ENCODE peak calls at places on chromosomes 12 and 14, in five cellular contexts. H is effector memory CD4-positive, alpha-beta T cell; C is esophagus squamous epithelium; Q is keratinocyte; X is neuronal stem cell. I is an unnamed sample.
A peak's percentile ranks its signal among the peaks of the same experiment; 100 is the strongest.

GRCh38 chr12:109880049-109880931 is at the start of gene GLTP:
- DNase-seq in H (peak; percentile 80), C (no peak), Q (no peak), X (peak; percentile 83), I (peak; percentile 81)

GRCh38 chr12:69331482-69331845 is 16.7 kb upstream of the LYZ start:
- DNase-seq in H (no peak), C (no peak), Q (no peak), X (no peak), I (no peak)

GRCh38 chr14:105851716-105852377 is 325.5 kb downstream of the TMEM121 start:
- DNase-seq in H (no peak), C (no peak), Q (no peak), X (no peak), I (no peak)

GRCh38 chr14:52313903-52314481 is at the start of gene PTGER2:
- DNase-seq in H (peak; percentile 72), C (peak; percentile 14), Q (peak; percentile 40), X (peak; percentile 59), I (peak; percentile 87)

GRCh38 chr12:52903855-52904508 is 894 bp downstream of the KRT8 start:
- DNase-seq in H (no peak), C (no peak), Q (no peak), X (peak; percentile 56), I (peak; percentile 23)

GRCh38 chr12:90152897-90153624 is 444.4 kb upstream of the ATP2B1 start:
- DNase-seq in H (no peak), C (no peak), Q (no peak), X (no peak), I (no peak)

GRCh38 chr12:42960087-42960527 is 370.6 kb upstream of the PRICKLE1 start:
- DNase-seq in H (no peak), C (no peak), Q (peak; percentile 90), X (no peak), I (no peak)

GRCh38 chr12:6891637-6892036 is 13.0 kb upstream of the LRRC23 start:
- DNase-seq in H (no peak), C (no peak), Q (no peak), X (no peak), I (no peak)

GRCh38 chr14:92952497-92953298 is 29.7 kb downstream of the CHGA start:
- DNase-seq in H (no peak), C (no peak), Q (no peak), X (no peak), I (peak; percentile 76)

GRCh38 chr12:49515266-49515665 is 23.6 kb upstream of the KCNH3 start:
- DNase-seq in H (no peak), C (no peak), Q (no peak), X (no peak), I (no peak)

GRCh38 chr12:62190921-62191746 is 69.1 kb upstream of the USP15 start:
- DNase-seq in H (no peak), C (no peak), Q (no peak), X (peak; percentile 31), I (no peak)
- H3K4me3 ChIP-seq in H (peak overlapping the region; percentile 47), C (no peak overlapping the region), Q (peak overlapping the region; percentile 54), X (peak overlapping the region; percentile 32), I (peak overlapping the region; percentile 28)

GRCh38 chr12:2348477-2348852 is 295.7 kb downstream of the CACNA1C start:
- DNase-seq in H (no peak), C (no peak), Q (no peak), X (no peak), I (no peak)
- H3K27ac ChIP-seq in H (no peak overlapping the region), C (peak overlapping the region; percentile 57), Q (no peak overlapping the region), X (no peak overlapping the region), I (peak overlapping the region; percentile 44)

DNA sequence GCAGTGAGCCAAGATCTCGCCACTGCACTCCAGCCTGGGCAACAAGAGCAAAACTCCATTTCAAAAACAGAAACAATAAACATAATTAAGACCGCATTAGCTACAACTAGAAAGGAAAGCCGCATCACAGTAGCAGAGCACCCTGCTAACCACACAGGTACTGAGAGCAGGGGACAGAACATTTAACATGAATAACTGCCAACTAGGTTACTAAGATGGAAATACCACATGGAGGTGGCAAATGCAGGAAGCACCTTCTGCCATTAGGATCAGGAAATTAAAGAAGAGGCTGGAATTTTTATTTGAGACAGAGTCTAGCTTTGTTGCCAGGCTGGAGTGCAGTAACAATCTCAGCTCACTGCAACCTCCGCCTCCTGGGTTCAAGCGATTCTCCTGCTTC is 41.9 kb downstream of the CDC42BPB start:
- DNase-seq in H (no peak), C (no peak), Q (no peak), X (no peak), I (no peak)
- H3K4me1 ChIP-seq in H (no peaks in the 10 kb centered on the region), C (peaks cover 47% of the 10 kb centered on the region), Q (peaks cover 17% of the 10 kb centered on the region), X (peaks cover 18% of the 10 kb centered on the region), I (peaks cover 28% of the 10 kb centered on the region)

GRCh38 chr14:86462193-86462592 is 932.2 kb downstream of the FLRT2 start:
- DNase-seq in H (no peak), C (no peak), Q (no peak), X (no peak), I (no peak)
- H3K4me3 ChIP-seq in H (no peak overlapping the region), C (no peak overlapping the region), Q (no peak overlapping the region), X (no peak overlapping the region), I (no peak overlapping the region)

DNA sequence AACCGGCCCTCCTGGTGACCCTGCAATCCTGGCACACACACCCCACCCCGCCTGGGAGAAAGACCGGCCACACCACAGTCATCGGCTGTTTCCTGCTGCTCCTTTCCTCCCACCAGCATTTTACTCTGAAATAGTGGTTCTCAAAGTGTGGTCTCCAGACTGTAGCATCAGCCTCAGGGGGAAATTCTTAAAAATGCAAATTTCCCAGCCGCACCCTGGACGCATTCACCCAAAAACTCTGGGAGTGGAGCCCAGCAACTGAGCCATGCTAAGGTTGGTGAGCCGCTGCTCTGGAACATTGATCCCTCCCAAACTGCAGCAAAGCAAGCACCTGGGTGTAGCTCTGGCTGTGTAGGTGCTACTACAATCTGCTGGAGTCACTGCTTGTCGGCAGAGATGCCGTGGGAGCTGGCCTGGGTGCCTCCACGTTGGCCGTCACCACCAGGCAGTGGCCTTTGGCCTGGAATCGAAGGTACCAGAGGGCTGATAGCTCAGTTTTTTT is 38.4 kb upstream of the BCL2L14 start:
- DNase-seq in H (no peak), C (no peak), Q (no peak), X (no peak), I (no peak)
- H3K27ac ChIP-seq in H (peak overlapping the region; percentile 59), C (peak overlapping the region; percentile 74), Q (no peak overlapping the region), X (no peak overlapping the region), I (peak overlapping the region; percentile 29)

GRCh38 chr14:96249016-96249415 is 7.0 kb upstream of the BDKRB1 start:
- DNase-seq in H (no peak), C (no peak), Q (no peak), X (no peak), I (no peak)
- H3K4me1 ChIP-seq in H (no peaks in the 10 kb centered on the region), C (peaks cover 9% of the 10 kb centered on the region), Q (peaks cover 20% of the 10 kb centered on the region), X (peaks cover 11% of the 10 kb centered on the region), I (no peaks in the 10 kb centered on the region)

GRCh38 chr14:100287202-100287997 is 18.8 kb downstream of the SLC25A29 start:
- DNase-seq in H (no peak), C (no peak), Q (no peak), X (no peak), I (no peak)

GRCh38 chr14:100286484-100287191 is 19.6 kb downstream of the SLC25A29 start:
- DNase-seq in H (no peak), C (no peak), Q (no peak), X (no peak), I (no peak)

GRCh38 chr14:100283984-100284881 is 22.0 kb downstream of the SLC25A29 start:
- DNase-seq in H (no peak), C (no peak), Q (no peak), X (no peak), I (no peak)

GRCh38 chr14:100285021-100285912 is 21.0 kb downstream of the SLC25A29 start:
- DNase-seq in H (peak; percentile 64), C (no peak), Q (no peak), X (peak; percentile 66), I (peak; percentile 82)

DNA sequence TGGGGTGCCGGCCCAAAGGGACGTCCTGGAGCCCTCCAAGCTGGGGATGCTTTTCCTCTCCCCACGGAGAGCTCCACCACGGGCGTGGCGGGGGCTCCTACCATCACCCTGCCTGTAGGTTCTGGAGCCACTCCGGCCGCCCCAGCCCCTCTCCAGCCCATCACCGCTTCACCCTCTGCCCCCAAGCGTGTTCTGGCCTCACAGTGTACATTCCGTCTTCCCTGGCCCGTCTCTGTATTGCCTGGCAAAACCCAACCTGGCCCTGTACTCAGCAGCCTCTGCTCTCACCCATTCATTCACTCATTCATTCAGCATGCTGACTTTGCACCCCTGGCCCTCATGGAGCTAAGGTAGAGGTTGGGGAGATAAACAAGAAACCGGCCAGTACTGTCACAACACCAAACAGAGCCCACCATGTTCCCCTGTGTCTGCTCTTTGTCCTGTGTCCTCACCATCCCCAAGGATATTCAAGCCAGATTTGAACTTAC is 20.3 kb downstream of the SLC25A29 start:
- DNase-seq in H (no peak), C (no peak), Q (no peak), X (no peak), I (no peak)
- H3K4me3 ChIP-seq in H (peak overlapping the region; percentile 96), C (peak overlapping the region; percentile 70), Q (peak overlapping the region; percentile 75), X (no peak overlapping the region), I (peak overlapping the region; percentile 62)

GRCh38 chr12:96206957-96207356 is 12.8 kb downstream of the ELK3 start:
- DNase-seq in H (no peak), C (no peak), Q (no peak), X (no peak), I (no peak)
- H3K27ac ChIP-seq in H (peak overlapping the region; percentile 36), C (peak overlapping the region; percentile 22), Q (no peak overlapping the region), X (no peak overlapping the region), I (peak overlapping the region; percentile 77)

GRCh38 chr12:57148469-57149308 is 1.3 kb upstream of the LRP1-AS start:
- DNase-seq in H (no peak), C (no peak), Q (no peak), X (no peak), I (peak; percentile 57)

GRCh38 chr12:57146925-57147640 is at the start of gene LRP1-AS:
- DNase-seq in H (no peak), C (no peak), Q (no peak), X (no peak), I (no peak)

GRCh38 chr12:57150400-57150799 is 3.0 kb upstream of the LRP1-AS start:
- DNase-seq in H (no peak), C (no peak), Q (no peak), X (no peak), I (peak; percentile 11)

GRCh38 chr12:57147641-57147944 is 174 bp upstream of the LRP1-AS start:
- DNase-seq in H (no peak), C (no peak), Q (no peak), X (no peak), I (no peak)

DNA sequence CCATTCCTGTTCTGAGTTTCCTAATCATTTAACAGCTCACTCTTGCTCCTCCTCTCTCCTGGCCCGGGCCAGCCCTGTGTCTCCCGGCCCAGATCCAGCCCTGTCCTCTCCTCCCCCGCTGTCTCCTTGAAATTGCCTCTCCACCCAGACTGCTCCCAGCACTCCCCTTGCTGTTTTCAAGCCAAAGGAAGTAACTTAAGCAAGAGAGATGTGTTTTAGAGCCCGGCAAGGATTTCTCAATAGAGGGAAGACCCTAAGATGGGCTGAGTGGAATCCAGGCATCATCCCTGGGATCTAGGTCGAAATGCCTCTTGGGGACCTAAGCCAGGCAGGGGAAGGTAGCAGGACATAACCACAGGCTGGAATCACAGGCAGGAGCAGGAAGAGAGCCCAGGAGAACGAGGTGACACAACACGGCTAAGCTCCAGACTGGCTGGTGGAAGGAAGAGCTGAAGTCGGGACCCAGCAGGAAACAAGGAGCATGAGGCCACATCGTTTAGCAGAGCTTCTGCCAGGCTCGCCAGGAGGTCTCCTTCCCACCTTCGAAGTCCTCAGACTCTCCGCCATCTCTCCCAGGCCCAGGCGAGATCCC is 2.0 kb upstream of the LRP1-AS start:
- DNase-seq in H (no peak), C (no peak), Q (no peak), X (no peak), I (peak; percentile 77)
- H3K4me1 ChIP-seq in H (no peaks in the 10 kb centered on the region), C (peaks cover 69% of the 10 kb centered on the region), Q (peaks cover 18% of the 10 kb centered on the region), X (peaks cover 4% of the 10 kb centered on the region), I (peaks cover 83% of the 10 kb centered on the region)